ENCODE peak calls at places on chromosomes 13 and 19, in six cellular contexts. S is neuronal stem cell, P is H1, W is mesenchymal stem cell, Y is H9, A is trophoblast cell. O is an unnamed sample.

GRCh38 chr13:109145631-109146030 is 516.2 kb downstream of the MYO16 start:
- DNase-seq in P (no peak), A (peak; percentile 27), W (peak; percentile 78), Y (no peak), S (peak; percentile 24), O (peak; percentile 72)

GRCh38 chr13:40980466-40980865 is 38.6 kb downstream of the ELF1 start:
- DNase-seq in P (no peak), S (no peak), Y (no peak), W (no peak), A (no peak), O (no peak)

GRCh38 chr19:8629996-8630683 is at the start of gene NFILZ:
- DNase-seq in Y (no peak), W (no peak), A (no peak), P (no peak), S (no peak), O (no peak)

GRCh38 chr19:39735688-39736087 is 2.1 kb downstream of the CLC start:
- DNase-seq in A (no peak), W (no peak), P (no peak), S (no peak), Y (no peak), O (no peak)

GRCh38 chr19:2805991-2806649 is 13.5 kb upstream of the ZNF554 start:
- DNase-seq in A (no peak), S (no peak), W (no peak), P (no peak), Y (no peak), O (no peak)

GRCh38 chr13:111158136-111158805 is 43.2 kb downstream of the ARHGEF7 start:
- DNase-seq in P (no peak), W (no peak), A (no peak), Y (no peak), S (no peak), O (no peak)

GRCh38 chr13:27037571-27037970 is 134.0 kb downstream of the USP12 start:
- DNase-seq in Y (no peak), W (peak; percentile 68), A (no peak), P (no peak), S (no peak), O (no peak)

GRCh38 chr19:32186542-32187330 is 158.7 kb upstream of the ZNF507 start:
- DNase-seq in Y (no peak), S (no peak), A (no peak), W (no peak), P (no peak), O (no peak)

GRCh38 chr13:59674616-59675015 is 489.1 kb downstream of the DIAPH3 start:
- DNase-seq in A (peak; percentile 54), P (no peak), W (no peak), S (no peak), Y (no peak), O (no peak)

GRCh38 chr19:38095411-38096308 is 128.4 kb downstream of the DPF1 start:
- DNase-seq in W (peak; percentile 71), Y (peak; percentile 83), A (peak; percentile 66), P (peak; percentile 85), S (peak; percentile 67), O (peak; percentile 71)

GRCh38 chr19:46240693-46241092 is 11.2 kb downstream of the IGFL1 start:
- DNase-seq in P (no peak), Y (no peak), S (no peak), W (no peak), A (no peak), O (no peak)
- H4K91ac ChIP-seq in P (no peak overlapping the region), Y (no peak overlapping the region), S (no peak overlapping the region), W (no peak overlapping the region), A (no peak overlapping the region), O (no peak overlapping the region)

DNA sequence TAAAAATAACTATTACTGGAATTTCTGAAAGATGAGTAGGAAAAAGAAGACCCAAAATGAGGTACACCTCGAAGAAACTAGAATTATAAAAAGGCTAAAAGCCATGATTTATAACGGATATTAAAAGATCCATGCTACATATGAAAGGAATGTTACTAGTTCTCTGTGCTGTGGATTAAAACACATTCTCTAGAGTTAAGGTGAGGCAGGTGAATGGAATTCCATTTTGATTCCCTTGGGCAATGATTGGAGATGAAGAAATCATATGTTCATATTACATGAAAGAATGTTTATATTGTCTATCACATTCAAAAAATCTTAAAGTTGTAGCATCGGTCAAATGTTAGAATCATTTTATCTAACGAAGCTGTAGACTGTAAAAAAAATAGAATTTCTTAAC is 783.7 kb downstream of the PCDH9 start:
- DNase-seq in Y (no peak), P (no peak), S (no peak), W (no peak), A (no peak), O (no peak)
- H4K91ac ChIP-seq in Y (no peak overlapping the region), P (no peak overlapping the region), S (no peak overlapping the region), W (no peak overlapping the region), A (no peak overlapping the region), O (no peak overlapping the region)

GRCh38 chr19:24063312-24063711 is 23.7 kb upstream of the ZNF254 start:
- DNase-seq in S (no peak), W (no peak), P (no peak), Y (no peak), A (no peak), O (no peak)
- H4K91ac ChIP-seq in S (no peak overlapping the region), W (no peak overlapping the region), P (no peak overlapping the region), Y (no peak overlapping the region), A (no peak overlapping the region), O (no peak overlapping the region)

DNA sequence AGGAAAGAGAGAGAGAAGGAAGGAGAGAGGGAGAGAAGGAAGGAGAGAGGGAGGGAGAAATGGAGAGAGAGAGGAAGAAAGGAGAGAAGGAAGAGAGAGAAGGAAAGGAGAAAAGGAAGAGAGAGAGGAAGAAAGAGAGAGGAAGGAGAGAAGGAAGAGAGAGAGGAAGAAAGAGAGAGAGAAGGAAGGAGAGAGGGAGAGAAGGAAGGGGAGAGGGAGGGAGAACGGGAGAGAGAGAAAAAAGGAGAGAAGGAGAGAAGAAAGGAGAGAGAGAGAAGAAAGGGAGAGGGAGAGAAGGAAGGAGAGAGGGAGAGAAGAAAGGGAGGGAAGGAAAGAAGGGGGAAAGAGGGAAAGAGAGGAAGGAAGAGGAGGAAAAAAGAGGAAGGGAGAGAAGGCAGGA is 1070.7 kb downstream of the UQCRFS1 start:
- DNase-seq in A (no peak), S (no peak), Y (no peak), P (no peak), W (no peak), O (no peak)
- H4K91ac ChIP-seq in A (no peak overlapping the region), S (no peak overlapping the region), Y (no peak overlapping the region), P (no peak overlapping the region), W (no peak overlapping the region), O (no peak overlapping the region)